ENCODE peak calls at places on chromosomes 6 and 20, in eight cellular contexts. B is naive thymus-derived CD8-positive, alpha-beta T cell; I is HEK293T; S is DMS153; H is stimulated activated CD4-positive, alpha-beta T cell treated with anti-CD3 and anti-CD28 coated beads, Interleukin-12 subunit alpha, Interleukin-12 subunit beta, amount 100 ng/mL, for 4 hours; D is SK-MEL-5; Y is dermis microvascular lymphatic vessel endothelial cell; U is HFF-Myc. E is an unnamed sample.

GRCh38 chr6:117989086-117989485 is 82.0 kb downstream of the SLC35F1 start:
- DNase-seq in B (no peak), I (no peak), S (no peak), H (no peak), D (peak; percentile 41), Y (no peak), U (no peak), E (no peak)

GRCh38 chr6:125262026-125263013 is 39.4 kb downstream of the HDDC2 start:
- DNase-seq in B (no peak), I (no peak), S (no peak), H (no peak), D (no peak), Y (no peak), U (no peak), E (no peak)

GRCh38 chr6:3753228-3753795 is 1.8 kb upstream of the PXDC1 start:
- DNase-seq in B (no peak), I (no peak), S (no peak), H (no peak), D (peak; percentile 94), Y (peak; percentile 94), U (no peak), E (no peak)

GRCh38 chr20:34010405-34010895 is 16.7 kb downstream of the RALY start:
- DNase-seq in B (no peak), I (no peak), S (no peak), H (no peak), D (no peak), Y (no peak), U (no peak), E (no peak)

GRCh38 chr6:81383472-81383871 is 369.0 kb downstream of the TENT5A start:
- DNase-seq in B (no peak), I (no peak), S (no peak), H (no peak), D (no peak), Y (no peak), U (no peak), E (no peak)

GRCh38 chr6:107114872-107115694 is at the start of gene BEND3:
- DNase-seq in B (peak; percentile 51), I (peak; percentile 52), S (no peak), H (peak; percentile 51), D (no peak), Y (peak; percentile 34), U (no peak), E (no peak)

GRCh38 chr6:34468378-34468892 is 2.6 kb downstream of the PACSIN1 start:
- DNase-seq in B (no peak), I (no peak), S (no peak), H (no peak), D (no peak), Y (no peak), U (no peak), E (no peak)

GRCh38 chr6:46985943-46986342 is 56.2 kb downstream of the ADGRF1 start:
- DNase-seq in B (no peak), I (no peak), S (no peak), H (no peak), D (no peak), Y (peak; percentile 61), U (no peak), E (no peak)

GRCh38 chr6:169099411-169100202 is 154.0 kb downstream of the THBS2 start:
- DNase-seq in B (no peak), I (no peak), S (no peak), H (no peak), D (peak; percentile 38), Y (no peak), U (no peak), E (no peak)

GRCh38 chr6:156869986-156870398 is 92.8 kb downstream of the ARID1B start:
- DNase-seq in B (no peak), I (no peak), S (no peak), H (no peak), D (no peak), Y (no peak), U (no peak), E (no peak)

GRCh38 chr20:52010541-52010940 is 181.0 kb downstream of the ZFP64 start:
- DNase-seq in B (no peak), I (no peak), S (no peak), H (no peak), D (no peak), Y (no peak), U (no peak), E (no peak)

GRCh38 chr6:149925253-149925973 is 2.5 kb upstream of the RAET1G start:
- DNase-seq in B (no peak), I (no peak), S (no peak), H (no peak), D (no peak), Y (peak; percentile 16), U (no peak), E (no peak)

GRCh38 chr6:165937564-165938358 is 229.9 kb downstream of the TBXT start:
- DNase-seq in B (no peak), I (no peak), S (no peak), H (no peak), D (no peak), Y (no peak), U (no peak), E (no peak)

GRCh38 chr6:170212956-170213636 is 77.8 kb downstream of the DLL1 start:
- DNase-seq in B (no peak), I (no peak), S (no peak), H (no peak), D (no peak), Y (no peak), U (no peak), E (no peak)

GRCh38 chr20:33178726-33179125 is 10.8 kb downstream of the BPIFA2 start:
- DNase-seq in B (no peak), I (no peak), S (no peak), H (no peak), D (no peak), Y (no peak), U (no peak), E (no peak)

GRCh38 chr6:137519629-137520176 is 25.5 kb upstream of the OLIG3 start:
- DNase-seq in B (no peak), I (no peak), S (no peak), H (no peak), D (no peak), Y (no peak), U (no peak), E (no peak)

GRCh38 chr6:153170511-153170910 is 39.4 kb upstream of the RGS17 start:
- DNase-seq in B (no peak), I (no peak), S (no peak), H (no peak), D (no peak), Y (peak; percentile 24), U (no peak), E (no peak)

GRCh38 chr20:34675993-34676641 is 775 bp downstream of the PIGU start:
- DNase-seq in B (no peak), I (no peak), S (no peak), H (no peak), D (no peak), Y (no peak), U (no peak), E (no peak)

GRCh38 chr20:37414133-37414532 is 68.2 kb downstream of the SRC start:
- DNase-seq in B (no peak), I (no peak), S (no peak), H (no peak), D (no peak), Y (no peak), U (no peak), E (no peak)

GRCh38 chr6:15272562-15272961 is 26.7 kb downstream of the JARID2 start:
- DNase-seq in B (no peak), I (no peak), S (no peak), H (no peak), D (no peak), Y (no peak), U (no peak), E (no peak)